ENCODE peak calls at places on chromosomes 3 and 15, in four cellular contexts. One of them, this sample, is unnamed.

GRCh38 chr15:82303956-82304640 is 41.5 kb downstream of the SAXO2 start:
- DNase-seq in HepG2: no peak
- DNase-seq in K562: no peak
- DNase-seq in GM12878: no peak
- DNase-seq in this sample: no peak

GRCh38 chr3:99884484-99884883 is 66.8 kb downstream of the CMSS1 start:
- DNase-seq in HepG2: peak
- DNase-seq in K562: no peak
- DNase-seq in GM12878: no peak
- DNase-seq in this sample: no peak

GRCh38 chr3:31704651-31705179 is 172.0 kb downstream of the STT3B start:
- DNase-seq in HepG2: no peak
- DNase-seq in K562: no peak
- DNase-seq in GM12878: no peak
- DNase-seq in this sample: no peak

GRCh38 chr3:53583161-53583690 is 88.8 kb downstream of the CACNA1D start:
- DNase-seq in HepG2: no peak
- DNase-seq in K562: no peak
- DNase-seq in GM12878: no peak
- DNase-seq in this sample: no peak

GRCh38 chr3:190024912-190025311 is 95.8 kb downstream of the P3H2 start:
- DNase-seq in HepG2: no peak
- DNase-seq in K562: no peak
- DNase-seq in GM12878: no peak
- DNase-seq in this sample: no peak

GRCh38 chr3:196763179-196763578 is 23.5 kb downstream of the PAK2 start:
- DNase-seq in HepG2: no peak
- DNase-seq in K562: no peak
- DNase-seq in GM12878: no peak
- DNase-seq in this sample: no peak

GRCh38 chr15:50224606-50225005 is 40.9 kb downstream of the HDC start:
- DNase-seq in HepG2: no peak
- DNase-seq in K562: no peak
- DNase-seq in GM12878: no peak
- DNase-seq in this sample: no peak

GRCh38 chr3:84978833-84979232 is 20.0 kb downstream of the CADM2 start:
- DNase-seq in HepG2: no peak
- DNase-seq in K562: no peak
- DNase-seq in GM12878: no peak
- DNase-seq in this sample: no peak

GRCh38 chr3:196159952-196160804 is 51.0 kb downstream of the ZDHHC19 start:
- DNase-seq in HepG2: no peak
- DNase-seq in K562: peak
- DNase-seq in GM12878: peak
- DNase-seq in this sample: no peak

GRCh38 chr15:61989698-61990097 is 70.5 kb downstream of the VPS13C start:
- DNase-seq in HepG2: no peak
- DNase-seq in K562: peak
- DNase-seq in GM12878: no peak
- DNase-seq in this sample: no peak

GRCh38 chr3:111695584-111696213 is 100.6 kb upstream of the ZBED2 start:
- DNase-seq in HepG2: peak
- DNase-seq in K562: no peak
- DNase-seq in GM12878: no peak
- DNase-seq in this sample: no peak

GRCh38 chr15:70933411-70933810 is 40.8 kb downstream of the LRRC49 start:
- DNase-seq in HepG2: no peak
- DNase-seq in K562: no peak
- DNase-seq in GM12878: no peak
- DNase-seq in this sample: no peak

GRCh38 chr15:70935631-70936030 is 43.0 kb downstream of the LRRC49 start:
- DNase-seq in HepG2: no peak
- DNase-seq in K562: no peak
- DNase-seq in GM12878: no peak
- DNase-seq in this sample: no peak

GRCh38 chr15:70932397-70932796 is 39.8 kb downstream of the LRRC49 start:
- DNase-seq in HepG2: no peak
- DNase-seq in K562: no peak
- DNase-seq in GM12878: peak
- DNase-seq in this sample: no peak

GRCh38 chr15:70936326-70936725 is 43.7 kb downstream of the LRRC49 start:
- DNase-seq in HepG2: no peak
- DNase-seq in K562: no peak
- DNase-seq in GM12878: no peak
- DNase-seq in this sample: peak
- TF ChIP-seq FOXM1 in HepG2: no peak
- TF ChIP-seq FOXM1 in K562: no peak
- TF ChIP-seq FOXM1 in GM12878: no peak
- TF ChIP-seq FOXM1 in this sample: no peak

GRCh38 chr15:73794501-73795133 is 41.5 kb upstream of the INSYN1 start:
- DNase-seq in HepG2: no peak
- DNase-seq in K562: no peak
- DNase-seq in GM12878: no peak
- DNase-seq in this sample: no peak
- TF ChIP-seq SP1 in HepG2: no peak
- TF ChIP-seq SP1 in K562: no peak
- TF ChIP-seq SP1 in GM12878: no peak
- TF ChIP-seq SP1 in this sample: no peak

GRCh38 chr3:126303272-126303671 is 53.9 kb downstream of the KLF15 start:
- DNase-seq in HepG2: no peak
- DNase-seq in K562: no peak
- DNase-seq in GM12878: no peak
- DNase-seq in this sample: no peak

GRCh38 chr3:126305427-126305826 is 51.8 kb downstream of the KLF15 start:
- DNase-seq in HepG2: no peak
- DNase-seq in K562: no peak
- DNase-seq in GM12878: no peak
- DNase-seq in this sample: no peak

GRCh38 chr3:126306397-126306796 is 50.8 kb downstream of the KLF15 start:
- DNase-seq in HepG2: no peak
- DNase-seq in K562: no peak
- DNase-seq in GM12878: no peak
- DNase-seq in this sample: no peak

GRCh38 chr3:126304291-126304690 is 52.9 kb downstream of the KLF15 start:
- DNase-seq in HepG2: no peak
- DNase-seq in K562: no peak
- DNase-seq in GM12878: no peak
- DNase-seq in this sample: no peak

DNA sequence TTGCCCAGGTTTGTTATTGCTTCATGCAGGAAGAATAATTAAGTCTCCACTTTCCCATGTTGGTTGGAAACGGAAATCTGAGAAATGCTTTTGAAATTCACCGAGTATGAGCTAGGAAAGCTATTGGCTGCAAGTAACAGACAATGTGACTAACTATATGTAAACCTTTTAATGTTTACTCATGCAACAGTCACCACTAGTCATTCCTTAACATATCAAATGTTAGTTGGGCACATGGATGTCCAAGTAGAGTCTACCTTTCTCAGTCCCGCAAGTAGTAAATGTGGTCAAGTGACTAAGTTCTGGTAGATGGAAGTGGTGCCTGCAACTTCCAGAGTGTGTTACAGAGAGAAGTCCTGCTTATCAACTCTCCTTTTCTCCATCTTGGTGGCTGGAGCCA is 52.5 kb downstream of the KLF15 start:
- DNase-seq in HepG2: no peak
- DNase-seq in K562: no peak
- DNase-seq in GM12878: no peak
- DNase-seq in this sample: no peak
- TF ChIP-seq TARDBP in HepG2: no peak
- TF ChIP-seq TARDBP in K562: no peak
- TF ChIP-seq TARDBP in GM12878: no peak
- TF ChIP-seq TARDBP in this sample: no peak

GRCh38 chr3:140466535-140466934 is 211.3 kb upstream of the TRIM42 start:
- DNase-seq in HepG2: no peak
- DNase-seq in K562: no peak
- DNase-seq in GM12878: no peak
- DNase-seq in this sample: no peak
- TF ChIP-seq FOXM1 in HepG2: no peak
- TF ChIP-seq FOXM1 in K562: no peak
- TF ChIP-seq FOXM1 in GM12878: no peak
- TF ChIP-seq FOXM1 in this sample: no peak

DNA sequence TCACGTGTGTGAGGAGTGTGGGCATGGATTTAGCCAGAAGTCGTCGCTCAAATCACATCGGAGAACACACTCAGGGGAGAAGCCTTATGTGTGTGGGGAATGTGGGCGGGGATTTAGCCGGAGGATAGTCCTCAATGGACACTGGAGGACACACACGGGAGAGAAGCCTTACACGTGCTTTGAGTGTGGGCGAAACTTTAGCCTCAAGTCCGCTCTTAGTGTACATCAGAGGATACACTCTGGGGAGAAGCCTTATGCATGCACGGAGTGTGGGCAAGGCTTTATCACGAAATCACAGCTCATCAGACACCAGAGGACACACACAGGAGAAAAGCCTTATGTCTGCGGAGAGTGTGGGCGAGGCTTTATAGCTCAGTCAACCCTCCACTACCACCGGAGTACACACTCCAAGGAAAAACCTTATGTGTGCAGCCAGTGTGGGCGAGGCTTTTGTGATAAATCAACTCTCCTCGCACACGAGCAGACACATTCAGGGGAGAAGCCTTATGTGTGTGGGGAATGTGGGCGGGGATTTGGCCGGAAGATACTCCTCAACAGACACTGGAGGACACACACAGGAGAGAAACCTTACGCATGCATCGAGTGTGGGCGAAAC is 28.1 kb downstream of the ZNF589 start:
- DNase-seq in HepG2: no peak
- DNase-seq in K562: no peak
- DNase-seq in GM12878: no peak
- DNase-seq in this sample: no peak
- TF ChIP-seq SP1 in HepG2: no peak
- TF ChIP-seq SP1 in K562: no peak
- TF ChIP-seq SP1 in GM12878: no peak
- TF ChIP-seq SP1 in this sample: no peak

GRCh38 chr15:66706225-66706732 is 4.2 kb downstream of the SMAD6 start:
- DNase-seq in HepG2: no peak
- DNase-seq in K562: peak
- DNase-seq in GM12878: no peak
- DNase-seq in this sample: no peak
- TF ChIP-seq TARDBP in HepG2: no peak
- TF ChIP-seq TARDBP in K562: no peak
- TF ChIP-seq TARDBP in GM12878: no peak
- TF ChIP-seq TARDBP in this sample: no peak

GRCh38 chr15:56613826-56614225 is 119.5 kb downstream of the ZNF280D start:
- DNase-seq in HepG2: no peak
- DNase-seq in K562: no peak
- DNase-seq in GM12878: no peak
- DNase-seq in this sample: no peak

GRCh38 chr15:56608140-56608778 is 125.0 kb downstream of the ZNF280D start:
- DNase-seq in HepG2: no peak
- DNase-seq in K562: no peak
- DNase-seq in GM12878: peak
- DNase-seq in this sample: no peak

DNA sequence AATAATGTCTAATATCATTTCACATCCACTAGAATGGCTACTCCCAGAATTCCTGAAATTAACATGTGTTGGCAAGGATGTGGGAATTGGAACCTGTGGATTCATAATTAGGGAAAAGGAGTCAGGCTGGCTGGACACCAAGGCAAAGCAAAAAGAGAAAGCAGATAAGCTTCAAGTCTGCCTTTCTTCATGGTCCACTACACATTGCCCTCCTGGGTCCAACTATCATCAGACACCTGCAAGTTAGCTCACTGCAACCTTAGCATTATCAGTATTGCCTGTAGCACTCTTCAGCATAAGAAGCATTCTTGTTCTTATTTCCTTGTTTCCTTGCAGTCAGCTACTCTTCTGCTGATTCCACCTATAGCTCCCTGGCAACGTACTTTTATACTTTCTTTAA is 124.3 kb downstream of the ZNF280D start:
- DNase-seq in HepG2: no peak
- DNase-seq in K562: no peak
- DNase-seq in GM12878: peak
- DNase-seq in this sample: no peak
- TF ChIP-seq FOXM1 in HepG2: no peak
- TF ChIP-seq FOXM1 in K562: no peak
- TF ChIP-seq FOXM1 in GM12878: no peak
- TF ChIP-seq FOXM1 in this sample: no peak

GRCh38 chr15:56732135-56732880 is 1.0 kb downstream of the ZNF280D start:
- DNase-seq in HepG2: peak
- DNase-seq in K562: peak
- DNase-seq in GM12878: no peak
- DNase-seq in this sample: no peak
- TF ChIP-seq SP1 in HepG2: no peak
- TF ChIP-seq SP1 in K562: no peak
- TF ChIP-seq SP1 in GM12878: no peak
- TF ChIP-seq SP1 in this sample: no peak

DNA sequence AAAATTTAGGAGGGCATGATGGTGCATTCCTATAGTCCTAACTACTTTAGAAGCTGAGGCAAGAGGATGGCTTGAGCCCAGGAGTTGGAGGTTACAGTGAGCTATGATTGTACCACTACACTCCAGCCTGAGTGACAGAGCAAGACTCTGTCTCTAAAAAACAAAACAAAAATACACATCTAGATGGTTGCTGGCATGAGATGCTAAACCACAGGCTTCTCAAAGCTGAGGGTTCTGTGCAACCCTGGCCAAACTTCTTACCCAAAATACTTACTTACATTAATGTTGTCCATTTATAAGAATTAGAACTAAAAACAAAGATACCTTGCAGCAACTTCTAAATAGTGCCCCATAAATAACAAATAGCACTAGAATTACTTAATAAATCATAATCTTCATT is 14.3 kb upstream of the ARHGEF3 start:
- DNase-seq in HepG2: no peak
- DNase-seq in K562: no peak
- DNase-seq in GM12878: no peak
- DNase-seq in this sample: no peak
- TF ChIP-seq TARDBP in HepG2: no peak
- TF ChIP-seq TARDBP in K562: no peak
- TF ChIP-seq TARDBP in GM12878: no peak
- TF ChIP-seq TARDBP in this sample: no peak

DNA sequence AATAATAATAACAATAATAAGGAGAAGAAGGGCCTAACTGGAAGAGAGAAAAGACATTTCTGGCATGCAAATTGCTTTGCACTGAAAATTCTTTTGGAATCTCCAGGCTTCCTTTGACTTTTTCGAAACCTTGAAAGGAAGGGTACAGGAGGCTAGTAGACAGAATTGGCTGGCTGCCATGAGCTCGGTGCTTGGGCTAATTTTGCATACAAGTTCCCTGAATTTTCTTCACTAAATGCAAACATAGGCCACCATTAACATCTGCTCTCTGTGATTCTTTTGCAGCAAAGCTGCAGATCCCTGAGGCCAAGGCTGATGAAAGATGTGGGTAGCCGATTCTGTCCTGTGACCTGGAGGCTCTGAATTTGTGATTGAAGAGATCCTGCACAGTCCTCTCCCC is 247.9 kb upstream of the MCTP2 start:
- DNase-seq in HepG2: no peak
- DNase-seq in K562: no peak
- DNase-seq in GM12878: no peak
- DNase-seq in this sample: no peak
- TF ChIP-seq FOXM1 in HepG2: no peak
- TF ChIP-seq FOXM1 in K562: no peak
- TF ChIP-seq FOXM1 in GM12878: no peak
- TF ChIP-seq FOXM1 in this sample: no peak

This sample was measured in HEK293T.